ENCODE peak calls at places on chromosomes 12 and 14, in ten cellular contexts. M is tibial nerve, I is BE2C, F is A549, V is tibial artery, D is IMR-90, U is esophagus squamous epithelium, T is BJ, J is NB4, R is H7. P is an unnamed sample.

GRCh38 chr12:51118706-51119105 is 35.3 kb upstream of the CSRNP2 start:
- DNase-seq in D (peak; percentile 84), J (no peak), U (no peak), R (no peak), M (no peak), I (no peak), V (no peak), F (no peak), T (peak; percentile 41), P (peak; percentile 73)

GRCh38 chr12:92539966-92540791 is 162.6 kb upstream of the PLEKHG7 start:
- DNase-seq in D (no peak), J (peak; percentile 88), R (peak; percentile 36), V (no peak), F (no peak), T (no peak), U (no peak), I (peak; percentile 26), M (no peak), P (no peak)

GRCh38 chr12:85714425-85714824 is 121.8 kb downstream of the RASSF9 start:
- DNase-seq in F (no peak), M (no peak), R (no peak), J (no peak), U (no peak), T (no peak), D (no peak), V (no peak), I (no peak), P (no peak)

GRCh38 chr14:30564235-30564867 is 5.4 kb downstream of the G2E3 start:
- DNase-seq in J (no peak), V (no peak), D (no peak), M (no peak), F (no peak), I (no peak), T (no peak), R (no peak), U (no peak), P (no peak)

GRCh38 chr12:51908876-51909592 is 1.7 kb downstream of the ACVRL1 start:
- DNase-seq in T (no peak), J (no peak), I (no peak), F (no peak), M (peak; percentile 5), R (no peak), V (peak; percentile 44), U (no peak), D (no peak), P (no peak)

GRCh38 chr14:101113835-101114725 is 210.6 kb upstream of the RTL1 start:
- DNase-seq in D (no peak), V (no peak), R (no peak), T (no peak), U (no peak), M (no peak), F (no peak), I (no peak), J (no peak), P (no peak)

GRCh38 chr14:79965896-79966295 is 245.4 kb downstream of the DIO2 start:
- DNase-seq in U (no peak), J (no peak), I (no peak), F (peak; percentile 2), R (no peak), M (no peak), D (peak; percentile 84), T (no peak), V (no peak), P (no peak)

GRCh38 chr14:104429291-104429861 is 150.2 kb upstream of the C14orf180 start:
- DNase-seq in U (no peak), V (no peak), F (no peak), R (no peak), D (no peak), M (no peak), J (no peak), I (peak; percentile 22), T (no peak), P (no peak)

GRCh38 chr12:1993341-1993740 is 10.9 kb downstream of the DCP1B start:
- DNase-seq in I (no peak), U (no peak), D (peak; percentile 98), F (peak; percentile 30), J (peak; percentile 57), R (no peak), V (no peak), T (peak; percentile 78), M (no peak), P (peak; percentile 94)

GRCh38 chr14:74508292-74508731 is 14.7 kb downstream of the ISCA2 start:
- DNase-seq in U (no peak), V (no peak), T (no peak), J (peak; percentile 35), R (peak; percentile 92), F (peak; percentile 41), D (no peak), I (peak; percentile 47), M (no peak), P (no peak)

GRCh38 chr12:90090929-90091651 is 382.5 kb upstream of the ATP2B1 start:
- DNase-seq in R (no peak), T (peak; percentile 87), D (peak; percentile 94), J (peak; percentile 68), U (no peak), M (no peak), V (no peak), I (no peak), F (peak; percentile 97), P (peak; percentile 92)

GRCh38 chr12:104352106-104352713 is 48.7 kb downstream of the EID3 start:
- DNase-seq in T (no peak), V (no peak), I (no peak), R (no peak), U (no peak), M (no peak), D (peak; percentile 64), F (no peak), J (no peak), P (peak; percentile 49)

GRCh38 chr14:33767721-33768457 is 183.0 kb downstream of the EGLN3 start:
- DNase-seq in I (no peak), J (no peak), T (no peak), F (no peak), U (no peak), M (no peak), V (no peak), D (no peak), R (no peak), P (peak; percentile 67)

GRCh38 chr12:32897688-32898573 is 1.4 kb upstream of the PKP2 start:
- DNase-seq in R (no peak), D (no peak), V (no peak), J (no peak), U (no peak), I (no peak), M (no peak), T (no peak), F (no peak), P (no peak)

GRCh38 chr12:70469221-70469820 is 103.2 kb downstream of the KCNMB4 start:
- DNase-seq in J (no peak), T (no peak), U (no peak), V (no peak), D (no peak), I (no peak), R (no peak), F (no peak), M (no peak), P (no peak)

GRCh38 chr12:70468741-70469140 is 102.7 kb downstream of the KCNMB4 start:
- DNase-seq in U (no peak), R (no peak), I (no peak), V (no peak), J (no peak), D (no peak), T (no peak), M (no peak), F (no peak), P (no peak)

GRCh38 chr12:70466753-70467152 is 100.7 kb downstream of the KCNMB4 start:
- DNase-seq in I (no peak), V (no peak), D (no peak), M (no peak), F (no peak), U (no peak), J (no peak), R (no peak), T (no peak), P (no peak)

GRCh38 chr12:70467476-70467875 is 101.4 kb downstream of the KCNMB4 start:
- DNase-seq in U (no peak), I (no peak), V (no peak), R (no peak), T (no peak), J (no peak), F (no peak), M (no peak), D (no peak), P (no peak)

GRCh38 chr12:70467908-70468733 is 102.0 kb downstream of the KCNMB4 start:
- DNase-seq in T (no peak), I (no peak), M (no peak), D (no peak), R (no peak), F (no peak), U (no peak), J (no peak), V (no peak), P (no peak)
- H3K4me3 ChIP-seq in T (no peak overlapping the region), I (no peak overlapping the region), M (no peak overlapping the region), D (no peak overlapping the region), R (no peak overlapping the region), F (no peak overlapping the region), U (no peak overlapping the region), J (no peak overlapping the region), V (no peak overlapping the region), P (no peak overlapping the region)

GRCh38 chr12:107319536-107320030 is 226.2 kb upstream of the CRY1 start:
- DNase-seq in F (no peak), U (no peak), J (peak; percentile 53), R (peak; percentile 75), I (no peak), D (no peak), M (no peak), V (no peak), T (no peak), P (no peak)
- H3K4me3 ChIP-seq in F (peak overlapping the region; percentile 88), U (peak overlapping the region; percentile 53), J (peak overlapping the region; percentile 42), R (peak overlapping the region; percentile 66), I (no peak overlapping the region), D (peak overlapping the region; percentile 48), M (peak overlapping the region; percentile 50), V (peak overlapping the region; percentile 34), T (peak overlapping the region; percentile 33), P (peak overlapping the region; percentile 59)

DNA sequence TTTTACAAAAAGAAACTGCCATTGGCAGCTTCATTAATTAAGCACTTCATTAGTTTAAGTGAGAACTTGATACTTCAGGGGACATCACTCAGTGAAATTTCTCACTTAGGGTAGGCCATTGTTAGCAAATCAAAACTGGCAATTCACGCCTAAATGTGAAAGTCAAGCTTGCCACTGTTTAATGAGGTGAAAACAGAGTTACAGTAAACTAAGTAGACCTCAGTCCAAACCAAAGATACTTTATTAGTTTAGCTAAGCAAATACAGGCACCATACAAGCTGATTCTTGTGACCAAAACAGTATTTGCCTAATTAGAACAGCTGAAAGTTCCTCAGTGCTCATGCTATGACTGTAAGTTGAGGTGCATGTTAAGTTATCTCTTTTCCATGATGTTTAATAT is 176.5 kb upstream of the CPNE8 start:
- DNase-seq in I (no peak), V (no peak), R (no peak), D (no peak), M (no peak), F (no peak), J (no peak), T (no peak), U (no peak), P (no peak)
- H3K4me3 ChIP-seq in I (no peak overlapping the region), V (no peak overlapping the region), R (no peak overlapping the region), D (no peak overlapping the region), M (no peak overlapping the region), F (no peak overlapping the region), J (no peak overlapping the region), T (no peak overlapping the region), U (no peak overlapping the region), P (no peak overlapping the region)

DNA sequence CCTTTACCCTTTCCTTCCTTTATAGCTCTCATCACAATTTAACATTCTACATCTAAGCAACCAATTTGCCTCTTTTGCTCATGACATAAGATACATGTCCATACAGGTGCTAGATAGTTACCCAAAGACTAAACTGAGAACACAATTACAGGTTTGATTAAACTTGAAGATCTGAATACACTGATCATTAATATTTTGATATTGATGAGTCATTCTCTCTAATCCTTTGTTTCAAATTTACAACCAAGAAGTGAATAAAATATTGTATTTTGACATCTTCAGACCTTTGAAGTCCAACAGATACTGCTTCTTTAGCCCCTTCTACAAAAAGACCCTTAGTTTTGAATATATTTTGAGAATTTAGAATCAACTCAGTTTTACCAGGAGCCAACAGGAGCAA is 2.6 kb downstream of the NAP1L1 start:
- DNase-seq in D (no peak), F (no peak), J (no peak), M (no peak), U (no peak), V (no peak), I (no peak), R (no peak), T (no peak), P (no peak)
- H3K4me3 ChIP-seq in D (no peak overlapping the region), F (peak overlapping the region; percentile 81), J (peak overlapping the region; percentile 95), M (no peak overlapping the region), U (no peak overlapping the region), V (no peak overlapping the region), I (peak overlapping the region; percentile 61), R (no peak overlapping the region), T (no peak overlapping the region), P (no peak overlapping the region)